ENCODE peak calls at places on chromosomes 4 and X, in eight cellular contexts. S is lower lobe of right lung, B is adrenal gland, A is GM23338, P is K562, C is sigmoid colon, N is lung, J is brain microvascular endothelial cell. M is an unnamed sample.

GRCh38 chrX:13287816-13288215 is 32.0 kb downstream of the ATXN3L start:
- DNase-seq in N (no peak), A (no peak), C (no peak), P (peak; percentile 19), J (peak; percentile 41), S (no peak), B (no peak), M (no peak)

GRCh38 chr4:118888666-118889312 is at the start of gene SYNPO2:
- DNase-seq in B (peak; percentile 66), A (peak; percentile 92), S (peak; percentile 68), C (peak; percentile 97), N (peak; percentile 57), P (no peak), J (peak; percentile 88), M (peak; percentile 43)

GRCh38 chr4:60313616-60314015 is 886.5 kb upstream of the ADGRL3 start:
- DNase-seq in J (no peak), P (no peak), N (no peak), C (no peak), B (no peak), A (no peak), S (no peak), M (no peak)

GRCh38 chrX:122134291-122134690 is 1049.8 kb upstream of the GRIA3 start:
- DNase-seq in P (no peak), S (no peak), C (no peak), B (no peak), A (no peak), N (no peak), J (no peak), M (peak; percentile 1)

GRCh38 chr4:145808021-145808650 is 128.2 kb downstream of the C4orf51 start:
- DNase-seq in A (peak; percentile 55), J (peak; percentile 94), B (peak; percentile 32), N (no peak), C (no peak), P (peak; percentile 47), S (no peak), M (peak; percentile 79)

GRCh38 chr4:56060021-56060420 is 111.3 kb downstream of the CEP135 start:
- DNase-seq in P (no peak), J (no peak), N (no peak), S (no peak), C (no peak), B (no peak), A (no peak), M (no peak)

GRCh38 chr4:142719854-142720541 is 126.1 kb downstream of the INPP4B start:
- DNase-seq in C (no peak), S (no peak), B (no peak), N (no peak), J (no peak), A (peak; percentile 45), P (no peak), M (no peak)

GRCh38 chrX:151085207-151085606 is 91.2 kb upstream of the GPR50 start:
- DNase-seq in A (no peak), S (no peak), P (no peak), C (no peak), J (no peak), N (peak; percentile 33), B (no peak), M (no peak)

GRCh38 chr4:72312032-72312650 is 256.9 kb downstream of the ADAMTS3 start:
- DNase-seq in A (peak; percentile 56), J (peak; percentile 96), S (peak; percentile 44), P (no peak), C (peak; percentile 89), B (peak; percentile 66), N (peak; percentile 59), M (peak; percentile 81)

GRCh38 chr4:26464420-26465095 is 25.7 kb downstream of the CCKAR start:
- DNase-seq in C (no peak), P (no peak), B (no peak), A (no peak), S (no peak), N (no peak), J (no peak), M (no peak)

GRCh38 chr4:138611017-138611416 is 368.9 kb upstream of the SLC7A11 start:
- DNase-seq in N (no peak), A (no peak), P (no peak), C (no peak), B (no peak), S (no peak), J (no peak), M (no peak)

GRCh38 chrX:97629597-97629985 is 745.9 kb downstream of the RPA4 start:
- DNase-seq in P (no peak), C (no peak), N (no peak), S (no peak), A (no peak), J (no peak), B (no peak), M (no peak)

GRCh38 chrX:24242649-24243556 is 71.0 kb downstream of the SUPT20HL2 start:
- DNase-seq in J (peak; percentile 58), C (peak; percentile 90), B (peak; percentile 28), S (no peak), P (no peak), A (no peak), N (no peak), M (peak; percentile 66)

GRCh38 chr4:106530034-106530361 is 161.4 kb upstream of the GIMD1 start:
- DNase-seq in S (no peak), N (no peak), B (no peak), C (no peak), A (no peak), J (no peak), P (no peak), M (no peak)

GRCh38 chr4:41120297-41121217 is 93.8 kb downstream of the APBB2 start:
- DNase-seq in S (peak; percentile 56), C (peak; percentile 92), N (peak; percentile 52), J (peak; percentile 48), P (peak; percentile 11), A (no peak), B (peak; percentile 70), M (no peak)

GRCh38 chrX:129524250-129524850 is 1.1 kb upstream of the SMARCA1 start:
- DNase-seq in J (no peak), B (no peak), S (no peak), N (no peak), P (no peak), A (no peak), C (no peak), M (no peak)

GRCh38 chr4:84578540-84579409 is 4.2 kb upstream of the CDS1 start:
- DNase-seq in N (no peak), P (no peak), B (no peak), J (peak; percentile 72), A (peak; percentile 79), S (no peak), C (no peak), M (no peak)

GRCh38 chr4:149791836-149792235 is 23.8 kb downstream of the IQCM start:
- DNase-seq in C (no peak), A (no peak), N (no peak), J (no peak), P (no peak), S (no peak), B (no peak), M (no peak)

GRCh38 chr4:87092389-87093141 is 127.9 kb downstream of the KLHL8 start:
- DNase-seq in C (peak; percentile 87), S (peak; percentile 86), A (no peak), J (peak; percentile 81), B (peak; percentile 88), P (peak; percentile 48), N (peak; percentile 83), M (no peak)

GRCh38 chr4:85147481-85148076 is 181.1 kb upstream of the WDFY3 start:
- DNase-seq in A (peak; percentile 88), B (peak; percentile 50), C (peak; percentile 80), S (peak; percentile 50), J (peak; percentile 59), P (peak; percentile 18), N (no peak), M (no peak)

DNA sequence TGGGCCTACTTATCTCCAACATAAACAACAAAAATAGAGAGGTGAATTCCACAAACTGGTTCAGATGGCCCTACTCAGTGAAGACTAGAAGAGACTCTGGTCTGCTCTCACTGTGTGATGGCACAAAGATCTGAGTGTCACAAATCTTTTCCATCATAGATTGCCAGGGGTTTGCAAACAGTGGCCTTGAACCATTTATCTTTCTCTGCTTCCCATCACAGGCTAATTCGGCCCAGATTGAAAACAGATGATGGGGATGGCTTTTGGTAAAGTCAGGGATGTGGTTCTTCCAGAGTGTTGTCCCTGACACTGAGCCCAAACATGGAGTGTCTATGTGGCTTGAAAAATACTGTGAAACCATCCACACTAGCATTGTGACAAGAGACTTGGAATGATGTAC is 25.1 kb upstream of the PLAC1 start:
- DNase-seq in S (no peak), P (no peak), B (no peak), A (no peak), J (no peak), C (no peak), N (no peak), M (no peak)
- TF ChIP-seq CTCF in S (no peak), P (no peak), B (no peak), A (no peak), J (no peak), C (no peak), N (no peak), M (no peak)

DNA sequence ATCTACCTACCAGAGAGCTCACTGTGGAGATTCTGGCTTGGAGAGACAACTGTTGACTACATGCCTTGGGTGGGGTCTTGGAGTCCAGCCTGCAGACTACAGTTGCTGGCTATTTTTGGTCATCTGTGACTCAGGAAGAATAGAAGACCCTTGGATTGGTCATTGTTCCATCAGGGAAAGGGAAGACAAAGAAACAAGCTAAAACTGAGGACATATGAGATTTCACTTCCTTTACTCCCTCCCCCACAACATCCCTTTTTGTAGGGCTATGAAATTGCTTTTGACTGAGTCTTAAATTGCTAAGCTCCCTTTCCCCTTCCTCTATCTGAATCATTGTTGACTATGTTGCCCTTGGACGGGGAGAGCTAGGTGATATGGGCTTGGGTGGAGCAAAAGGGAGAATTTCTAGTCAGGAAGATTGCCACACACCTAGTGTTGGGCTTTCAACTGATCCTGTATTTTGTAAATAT is 11.7 kb downstream of the MSN start:
- DNase-seq in S (no peak), B (no peak), N (no peak), J (no peak), C (no peak), A (no peak), P (no peak), M (no peak)
- H3K4me3 ChIP-seq in S (no peak overlapping the region), B (no peak overlapping the region), N (no peak overlapping the region), J (no peak overlapping the region), C (no peak overlapping the region), A (no peak overlapping the region), P (no peak overlapping the region), M (no peak overlapping the region)

GRCh38 chrX:17372052-17372451 is 2.9 kb upstream of the NHS start:
- DNase-seq in B (no peak), N (no peak), S (no peak), J (no peak), C (no peak), P (no peak), A (no peak), M (no peak)
- H3K27me3 ChIP-seq in B (peaks cover 3% of the 10 kb centered on the region), N (peaks cover 3% of the 10 kb centered on the region), S (no peaks in the 10 kb centered on the region), J (no peaks in the 10 kb centered on the region), C (peaks cover 5% of the 10 kb centered on the region), P (peaks cover 7% of the 10 kb centered on the region), A (peaks cover 10% of the 10 kb centered on the region), M (no peaks in the 10 kb centered on the region)

DNA sequence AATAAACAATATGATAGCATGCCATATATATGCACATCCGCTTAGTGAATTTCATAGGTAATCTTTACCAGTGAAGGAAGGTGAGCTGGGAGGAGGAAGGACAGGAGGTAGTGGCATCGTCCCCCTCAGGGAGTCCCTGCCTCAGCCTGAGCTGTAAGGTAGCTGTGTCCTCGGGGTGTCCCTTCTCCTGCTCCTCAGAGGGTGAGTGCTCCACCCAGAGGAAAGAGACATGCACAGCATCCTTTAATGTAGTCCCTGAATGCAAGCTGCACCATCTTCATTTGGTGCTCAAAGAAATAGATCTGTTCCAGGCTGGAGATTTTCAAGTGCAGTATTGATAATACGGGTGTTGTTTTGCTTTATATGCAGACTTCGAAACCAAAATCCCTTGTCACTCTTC is 330.4 kb upstream of the SFRP2 start:
- DNase-seq in P (no peak), B (no peak), J (peak; percentile 5), N (no peak), S (no peak), C (no peak), A (peak; percentile 40), M (no peak)
- TF ChIP-seq CTCF in P (peak; percentile 5), B (no peak), J (no peak), N (no peak), S (no peak), C (no peak), A (peak; percentile 67), M (peak; percentile 33)